ENCODE peak calls at places on chromosome 15, in nine cellular contexts. C, G, Z, J, X, Y, E, H and M are unnamed samples.

GRCh38 chr15:55334371-55334770 is 15.3 kb downstream of the PIGB start:
- DNase-seq in Z (no peak), G (peak), H (no peak), C (no peak), Y (no peak), J (no peak), E (no peak), X (no peak), M (no peak)

GRCh38 chr15:72009207-72009606 is 108.7 kb downstream of the MYO9A start:
- DNase-seq in J (no peak), X (no peak), C (no peak), Y (no peak), E (no peak), G (no peak), Z (no peak), H (no peak), M (no peak)

GRCh38 chr15:33083232-33084006 is 111.1 kb downstream of the FMN1 start:
- DNase-seq in J (no peak), Y (no peak), H (no peak), C (no peak), X (no peak), Z (no peak), E (no peak), G (no peak), M (no peak)

GRCh38 chr15:92503889-92504288 is 110.2 kb downstream of the ST8SIA2 start:
- DNase-seq in X (no peak), J (no peak), G (no peak), C (no peak), H (no peak), E (no peak), Z (no peak), Y (no peak), M (no peak)

GRCh38 chr15:68426149-68426548 is 5.8 kb downstream of the ITGA11 start:
- DNase-seq in Z (no peak), E (no peak), G (no peak), X (no peak), H (no peak), Y (no peak), C (no peak), J (no peak), M (no peak)

GRCh38 chr15:93829115-93829849 is 402.1 kb upstream of the MCTP2 start:
- DNase-seq in E (no peak), X (no peak), Z (no peak), J (no peak), G (peak), C (no peak), Y (peak), H (no peak), M (no peak)

GRCh38 chr15:82533801-82534200 is 6.5 kb downstream of the RPS17 start:
- DNase-seq in E (no peak), G (no peak), Y (no peak), C (no peak), H (no peak), Z (peak), X (no peak), J (no peak), M (no peak)

GRCh38 chr15:70827721-70828120 is 26.2 kb downstream of the LARP6 start:
- DNase-seq in H (no peak), J (no peak), Y (no peak), C (no peak), E (no peak), Z (no peak), X (no peak), G (no peak), M (no peak)

GRCh38 chr15:78387678-78388077 is 47.5 kb downstream of the CRABP1 start:
- DNase-seq in Z (no peak), J (no peak), Y (no peak), X (no peak), H (no peak), C (no peak), G (no peak), E (no peak), M (no peak)

GRCh38 chr15:61000276-61000675 is 228.8 kb downstream of the RORA start:
- DNase-seq in Y (no peak), Z (no peak), X (no peak), J (no peak), C (no peak), G (no peak), H (no peak), E (no peak), M (no peak)

GRCh38 chr15:89167267-89168176 is 53.9 kb downstream of the RLBP1 start:
- DNase-seq in J (no peak), G (peak), Y (peak), E (no peak), X (peak), C (peak), H (no peak), Z (peak), M (no peak)

GRCh38 chr15:101167366-101167790 is 84.5 kb downstream of the CHSY1 start:
- DNase-seq in Z (no peak), Y (no peak), H (no peak), X (peak), G (no peak), J (no peak), C (no peak), E (no peak), M (no peak)

GRCh38 chr15:42059661-42060476 is 34.5 kb downstream of the PLA2G4D start:
- DNase-seq in H (peak), G (peak), E (peak), Y (peak), Z (peak), J (no peak), X (peak), C (peak), M (no peak)

GRCh38 chr15:58537480-58537879 is 105.7 kb downstream of the LIPC start:
- DNase-seq in X (no peak), G (no peak), Z (no peak), C (no peak), Y (no peak), H (no peak), E (no peak), J (no peak), M (no peak)

GRCh38 chr15:72481015-72481659 is 7.0 kb downstream of the ARIH1 start:
- DNase-seq in J (no peak), Z (no peak), C (no peak), E (no peak), H (no peak), X (no peak), Y (no peak), G (no peak), M (no peak)

GRCh38 chr15:50798684-50799083 is 33.2 kb upstream of the SPPL2A start:
- DNase-seq in C (no peak), E (no peak), X (peak), J (no peak), G (no peak), Y (no peak), H (no peak), Z (no peak), M (no peak)

GRCh38 chr15:88938802-88939485 is 25.8 kb upstream of the MFGE8 start:
- DNase-seq in X (peak), C (no peak), E (no peak), H (no peak), Y (peak), J (no peak), G (no peak), Z (no peak), M (no peak)

GRCh38 chr15:69193948-69194827 is 33.8 kb downstream of the GLCE start:
- DNase-seq in G (peak), E (no peak), H (no peak), Y (peak), Z (no peak), C (no peak), X (peak), J (no peak), M (no peak)

GRCh38 chr15:94673801-94674200 is 442.4 kb downstream of the MCTP2 start:
- DNase-seq in X (no peak), E (no peak), Z (no peak), J (no peak), Y (no peak), G (peak), H (no peak), C (no peak), M (no peak)

GRCh38 chr15:68385671-68386586 is 46.0 kb downstream of the ITGA11 start:
- DNase-seq in H (no peak), E (no peak), X (no peak), C (no peak), Z (no peak), J (no peak), G (no peak), Y (no peak), M (no peak)